ENCODE peak calls at places on chromosomes 13 and 19, in ten cellular contexts. One of them, this sample, is unnamed.

GRCh38 chr13:20053016-20053415 is 94.5 kb downstream of the ZMYM2 start:
- DNase-seq in Calu3: no peak
- DNase-seq in GM12865: no peak
- DNase-seq in CD4-positive, alpha-beta T cell: no peak
- DNase-seq in choroid plexus epithelial cell: no peak
- DNase-seq in fibroblast of mammary gland: peak; percentile 27
- DNase-seq in bronchial epithelial cell: no peak
- DNase-seq in tibial artery: no peak
- DNase-seq in progenitor cell of endocrine pancreas: no peak
- DNase-seq in lower leg skin: no peak
- DNase-seq in this sample: peak; percentile 8

GRCh38 chr19:16394681-16395375 is 70.2 kb downstream of the KLF2 start:
- DNase-seq in GM12865: no peak
- DNase-seq in bronchial epithelial cell: peak; percentile 31
- DNase-seq in lower leg skin: no peak
- DNase-seq in progenitor cell of endocrine pancreas: no peak
- DNase-seq in CD4-positive, alpha-beta T cell: no peak
- DNase-seq in choroid plexus epithelial cell: peak; percentile 65
- DNase-seq in tibial artery: no peak
- DNase-seq in Calu3: no peak
- DNase-seq in fibroblast of mammary gland: no peak
- DNase-seq in this sample: peak; percentile 26

GRCh38 chr19:17306285-17306714 is 628 bp downstream of the MRPL34 start:
- DNase-seq in fibroblast of mammary gland: no peak
- DNase-seq in progenitor cell of endocrine pancreas: no peak
- DNase-seq in Calu3: no peak
- DNase-seq in bronchial epithelial cell: no peak
- DNase-seq in CD4-positive, alpha-beta T cell: no peak
- DNase-seq in GM12865: no peak
- DNase-seq in choroid plexus epithelial cell: no peak
- DNase-seq in lower leg skin: no peak
- DNase-seq in tibial artery: no peak
- DNase-seq in this sample: no peak

GRCh38 chr13:41916173-41916954 is 44.5 kb downstream of the VWA8 start:
- DNase-seq in Calu3: no peak
- DNase-seq in CD4-positive, alpha-beta T cell: no peak
- DNase-seq in bronchial epithelial cell: peak; percentile 74
- DNase-seq in progenitor cell of endocrine pancreas: no peak
- DNase-seq in fibroblast of mammary gland: peak; percentile 91
- DNase-seq in GM12865: peak; percentile 84
- DNase-seq in lower leg skin: no peak
- DNase-seq in tibial artery: no peak
- DNase-seq in choroid plexus epithelial cell: peak; percentile 93
- DNase-seq in this sample: peak; percentile 80

GRCh38 chr13:24052547-24052981 is 108.0 kb upstream of the SPATA13 start:
- DNase-seq in CD4-positive, alpha-beta T cell: no peak
- DNase-seq in Calu3: no peak
- DNase-seq in progenitor cell of endocrine pancreas: no peak
- DNase-seq in choroid plexus epithelial cell: peak; percentile 38
- DNase-seq in GM12865: no peak
- DNase-seq in lower leg skin: no peak
- DNase-seq in bronchial epithelial cell: no peak
- DNase-seq in fibroblast of mammary gland: no peak
- DNase-seq in tibial artery: no peak
- DNase-seq in this sample: peak; percentile 80

GRCh38 chr19:34253711-34254551 is 423 bp upstream of the GARRE1 start:
- DNase-seq in CD4-positive, alpha-beta T cell: no peak
- DNase-seq in tibial artery: peak; percentile 92
- DNase-seq in bronchial epithelial cell: no peak
- DNase-seq in Calu3: no peak
- DNase-seq in fibroblast of mammary gland: peak; percentile 35
- DNase-seq in lower leg skin: peak; percentile 97
- DNase-seq in choroid plexus epithelial cell: peak; percentile 64
- DNase-seq in GM12865: peak; percentile 39
- DNase-seq in progenitor cell of endocrine pancreas: peak; percentile 89
- DNase-seq in this sample: peak; percentile 45

GRCh38 chr19:6065685-6066365 is 44.5 kb downstream of the RFX2 start:
- DNase-seq in Calu3: peak; percentile 47
- DNase-seq in lower leg skin: peak; percentile 87
- DNase-seq in tibial artery: peak; percentile 73
- DNase-seq in fibroblast of mammary gland: peak; percentile 46
- DNase-seq in CD4-positive, alpha-beta T cell: peak; percentile 48
- DNase-seq in progenitor cell of endocrine pancreas: no peak
- DNase-seq in bronchial epithelial cell: peak; percentile 56
- DNase-seq in choroid plexus epithelial cell: no peak
- DNase-seq in GM12865: no peak
- DNase-seq in this sample: peak; percentile 79

GRCh38 chr13:75762967-75763366 is 126.8 kb downstream of the LMO7 start:
- DNase-seq in GM12865: no peak
- DNase-seq in tibial artery: no peak
- DNase-seq in Calu3: no peak
- DNase-seq in progenitor cell of endocrine pancreas: no peak
- DNase-seq in choroid plexus epithelial cell: no peak
- DNase-seq in lower leg skin: no peak
- DNase-seq in fibroblast of mammary gland: no peak
- DNase-seq in bronchial epithelial cell: no peak
- DNase-seq in CD4-positive, alpha-beta T cell: no peak
- DNase-seq in this sample: no peak

GRCh38 chr13:114030666-114031610 is 57.1 kb upstream of the C13orf46 start:
- DNase-seq in choroid plexus epithelial cell: no peak
- DNase-seq in CD4-positive, alpha-beta T cell: no peak
- DNase-seq in GM12865: no peak
- DNase-seq in fibroblast of mammary gland: no peak
- DNase-seq in lower leg skin: no peak
- DNase-seq in progenitor cell of endocrine pancreas: no peak
- DNase-seq in Calu3: no peak
- DNase-seq in tibial artery: no peak
- DNase-seq in bronchial epithelial cell: no peak
- DNase-seq in this sample: no peak

GRCh38 chr19:38003427-38004099 is 96.6 kb downstream of the SIPA1L3 start:
- DNase-seq in Calu3: peak; percentile 50
- DNase-seq in choroid plexus epithelial cell: peak; percentile 66
- DNase-seq in tibial artery: peak; percentile 81
- DNase-seq in fibroblast of mammary gland: peak; percentile 87
- DNase-seq in CD4-positive, alpha-beta T cell: no peak
- DNase-seq in progenitor cell of endocrine pancreas: no peak
- DNase-seq in GM12865: peak; percentile 82
- DNase-seq in lower leg skin: peak; percentile 93
- DNase-seq in bronchial epithelial cell: peak; percentile 93
- DNase-seq in this sample: peak; percentile 88

GRCh38 chr13:50745542-50745941 is 98.0 kb downstream of the DLEU7 start:
- DNase-seq in GM12865: no peak
- DNase-seq in CD4-positive, alpha-beta T cell: no peak
- DNase-seq in Calu3: no peak
- DNase-seq in bronchial epithelial cell: no peak
- DNase-seq in choroid plexus epithelial cell: no peak
- DNase-seq in tibial artery: no peak
- DNase-seq in fibroblast of mammary gland: no peak
- DNase-seq in progenitor cell of endocrine pancreas: no peak
- DNase-seq in lower leg skin: no peak
- DNase-seq in this sample: no peak
- TF ChIP-seq CTCF in GM12865: no peak
- TF ChIP-seq CTCF in CD4-positive, alpha-beta T cell: no peak
- TF ChIP-seq CTCF in Calu3: no peak
- TF ChIP-seq CTCF in bronchial epithelial cell: no peak
- TF ChIP-seq CTCF in choroid plexus epithelial cell: no peak
- TF ChIP-seq CTCF in tibial artery: no peak
- TF ChIP-seq CTCF in fibroblast of mammary gland: no peak
- TF ChIP-seq CTCF in progenitor cell of endocrine pancreas: peak; percentile 27
- TF ChIP-seq CTCF in lower leg skin: no peak
- TF ChIP-seq CTCF in this sample: no peak

GRCh38 chr13:72258340-72258981 is 391.5 kb upstream of the DACH1 start:
- DNase-seq in GM12865: no peak
- DNase-seq in Calu3: no peak
- DNase-seq in CD4-positive, alpha-beta T cell: no peak
- DNase-seq in lower leg skin: no peak
- DNase-seq in progenitor cell of endocrine pancreas: no peak
- DNase-seq in tibial artery: no peak
- DNase-seq in bronchial epithelial cell: no peak
- DNase-seq in fibroblast of mammary gland: no peak
- DNase-seq in choroid plexus epithelial cell: no peak
- DNase-seq in this sample: no peak

GRCh38 chr13:72261732-72262131 is 394.7 kb upstream of the DACH1 start:
- DNase-seq in tibial artery: no peak
- DNase-seq in choroid plexus epithelial cell: no peak
- DNase-seq in bronchial epithelial cell: no peak
- DNase-seq in CD4-positive, alpha-beta T cell: no peak
- DNase-seq in Calu3: no peak
- DNase-seq in fibroblast of mammary gland: no peak
- DNase-seq in GM12865: no peak
- DNase-seq in lower leg skin: no peak
- DNase-seq in progenitor cell of endocrine pancreas: no peak
- DNase-seq in this sample: no peak

GRCh38 chr13:72259528-72259927 is 392.5 kb upstream of the DACH1 start:
- DNase-seq in GM12865: no peak
- DNase-seq in tibial artery: no peak
- DNase-seq in CD4-positive, alpha-beta T cell: no peak
- DNase-seq in fibroblast of mammary gland: no peak
- DNase-seq in Calu3: no peak
- DNase-seq in progenitor cell of endocrine pancreas: no peak
- DNase-seq in choroid plexus epithelial cell: no peak
- DNase-seq in lower leg skin: no peak
- DNase-seq in bronchial epithelial cell: no peak
- DNase-seq in this sample: no peak

GRCh38 chr13:72253754-72254153 is 386.8 kb upstream of the DACH1 start:
- DNase-seq in fibroblast of mammary gland: no peak
- DNase-seq in Calu3: no peak
- DNase-seq in tibial artery: no peak
- DNase-seq in CD4-positive, alpha-beta T cell: no peak
- DNase-seq in lower leg skin: no peak
- DNase-seq in progenitor cell of endocrine pancreas: no peak
- DNase-seq in choroid plexus epithelial cell: no peak
- DNase-seq in bronchial epithelial cell: no peak
- DNase-seq in GM12865: no peak
- DNase-seq in this sample: no peak

DNA sequence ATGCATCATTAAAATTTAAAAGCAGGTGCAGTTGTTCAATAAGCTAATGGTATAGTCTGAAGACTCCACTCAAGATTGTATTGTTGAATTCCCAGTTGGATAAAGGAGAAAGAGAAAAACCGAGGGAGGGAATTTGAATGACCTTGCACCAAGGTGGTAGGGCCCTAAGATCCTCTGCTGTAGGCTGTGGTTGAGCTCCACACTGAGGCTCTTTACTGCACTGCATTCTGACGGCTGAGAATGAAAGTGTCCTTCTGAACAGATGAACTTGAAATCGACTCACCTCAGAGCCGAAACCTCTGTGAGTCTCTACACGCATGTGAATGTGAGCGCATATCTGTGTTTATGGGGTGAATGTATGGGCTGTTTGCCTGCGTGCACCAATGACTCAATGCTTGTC is 388.9 kb upstream of the DACH1 start:
- DNase-seq in bronchial epithelial cell: peak; percentile 49
- DNase-seq in choroid plexus epithelial cell: peak; percentile 65
- DNase-seq in CD4-positive, alpha-beta T cell: no peak
- DNase-seq in lower leg skin: no peak
- DNase-seq in progenitor cell of endocrine pancreas: peak; percentile 14
- DNase-seq in tibial artery: no peak
- DNase-seq in fibroblast of mammary gland: peak; percentile 0
- DNase-seq in GM12865: peak; percentile 21
- DNase-seq in Calu3: peak; percentile 5
- DNase-seq in this sample: peak; percentile 40
- TF ChIP-seq CTCF in bronchial epithelial cell: peak; percentile 69
- TF ChIP-seq CTCF in choroid plexus epithelial cell: peak; percentile 86
- TF ChIP-seq CTCF in CD4-positive, alpha-beta T cell: no peak
- TF ChIP-seq CTCF in lower leg skin: no peak
- TF ChIP-seq CTCF in progenitor cell of endocrine pancreas: peak; percentile 74
- TF ChIP-seq CTCF in tibial artery: no peak
- TF ChIP-seq CTCF in fibroblast of mammary gland: peak; percentile 10
- TF ChIP-seq CTCF in GM12865: peak; percentile 22
- TF ChIP-seq CTCF in Calu3: no peak
- TF ChIP-seq CTCF in this sample: peak; percentile 68

GRCh38 chr19:51637362-51637978 is 7.3 kb upstream of the SIGLEC5 start:
- DNase-seq in lower leg skin: no peak
- DNase-seq in CD4-positive, alpha-beta T cell: no peak
- DNase-seq in bronchial epithelial cell: peak; percentile 1
- DNase-seq in GM12865: peak; percentile 42
- DNase-seq in tibial artery: no peak
- DNase-seq in choroid plexus epithelial cell: peak; percentile 11
- DNase-seq in fibroblast of mammary gland: peak; percentile 2
- DNase-seq in progenitor cell of endocrine pancreas: no peak
- DNase-seq in Calu3: no peak
- DNase-seq in this sample: no peak
- TF ChIP-seq CTCF in lower leg skin: no peak
- TF ChIP-seq CTCF in CD4-positive, alpha-beta T cell: peak; percentile 57
- TF ChIP-seq CTCF in bronchial epithelial cell: peak; percentile 32
- TF ChIP-seq CTCF in GM12865: peak; percentile 53
- TF ChIP-seq CTCF in tibial artery: peak; percentile 17
- TF ChIP-seq CTCF in choroid plexus epithelial cell: peak; percentile 38
- TF ChIP-seq CTCF in fibroblast of mammary gland: peak; percentile 44
- TF ChIP-seq CTCF in progenitor cell of endocrine pancreas: peak; percentile 40
- TF ChIP-seq CTCF in Calu3: no peak
- TF ChIP-seq CTCF in this sample: peak; percentile 47

GRCh38 chr13:52001120-52001731 is 10.0 kb downstream of the ATP7B start:
- DNase-seq in Calu3: no peak
- DNase-seq in GM12865: peak; percentile 56
- DNase-seq in fibroblast of mammary gland: peak; percentile 59
- DNase-seq in CD4-positive, alpha-beta T cell: no peak
- DNase-seq in progenitor cell of endocrine pancreas: no peak
- DNase-seq in tibial artery: no peak
- DNase-seq in bronchial epithelial cell: peak; percentile 60
- DNase-seq in choroid plexus epithelial cell: peak; percentile 71
- DNase-seq in lower leg skin: no peak
- DNase-seq in this sample: peak; percentile 55

GRCh38 chr13:52002361-52002760 is 8.9 kb downstream of the ATP7B start:
- DNase-seq in progenitor cell of endocrine pancreas: no peak
- DNase-seq in GM12865: no peak
- DNase-seq in bronchial epithelial cell: no peak
- DNase-seq in CD4-positive, alpha-beta T cell: no peak
- DNase-seq in tibial artery: no peak
- DNase-seq in fibroblast of mammary gland: no peak
- DNase-seq in lower leg skin: no peak
- DNase-seq in Calu3: no peak
- DNase-seq in choroid plexus epithelial cell: no peak
- DNase-seq in this sample: no peak

GRCh38 chr13:52006491-52007245 is 4.6 kb downstream of the ATP7B start:
- DNase-seq in choroid plexus epithelial cell: peak; percentile 27
- DNase-seq in tibial artery: no peak
- DNase-seq in Calu3: no peak
- DNase-seq in bronchial epithelial cell: no peak
- DNase-seq in CD4-positive, alpha-beta T cell: no peak
- DNase-seq in GM12865: no peak
- DNase-seq in lower leg skin: no peak
- DNase-seq in progenitor cell of endocrine pancreas: no peak
- DNase-seq in fibroblast of mammary gland: no peak
- DNase-seq in this sample: no peak

GRCh38 chr13:52004508-52005183 is 6.6 kb downstream of the ATP7B start:
- DNase-seq in progenitor cell of endocrine pancreas: no peak
- DNase-seq in tibial artery: no peak
- DNase-seq in CD4-positive, alpha-beta T cell: no peak
- DNase-seq in Calu3: no peak
- DNase-seq in lower leg skin: no peak
- DNase-seq in bronchial epithelial cell: no peak
- DNase-seq in GM12865: no peak
- DNase-seq in choroid plexus epithelial cell: no peak
- DNase-seq in fibroblast of mammary gland: no peak
- DNase-seq in this sample: no peak

DNA sequence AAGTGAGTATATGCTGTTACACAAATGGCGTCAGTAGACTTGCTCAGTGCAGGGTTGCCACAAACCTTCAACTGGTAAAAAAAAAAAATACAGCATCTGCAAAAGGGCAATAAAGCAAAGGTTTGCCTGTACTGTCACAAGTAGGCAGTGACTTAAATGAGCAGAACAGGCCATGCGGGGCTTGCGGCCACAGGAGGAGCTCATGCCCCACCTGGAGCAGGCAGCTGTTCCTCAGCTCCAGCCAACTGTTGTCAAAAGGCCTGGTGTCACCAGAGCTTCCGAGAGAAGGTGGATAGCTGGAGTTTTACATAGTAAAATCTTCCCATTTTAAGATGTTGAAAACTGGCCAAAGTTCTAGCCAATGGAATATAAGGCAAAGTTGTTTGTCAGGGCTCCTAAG is 7.7 kb downstream of the ATP7B start:
- DNase-seq in CD4-positive, alpha-beta T cell: no peak
- DNase-seq in bronchial epithelial cell: no peak
- DNase-seq in Calu3: no peak
- DNase-seq in progenitor cell of endocrine pancreas: no peak
- DNase-seq in lower leg skin: no peak
- DNase-seq in GM12865: no peak
- DNase-seq in fibroblast of mammary gland: no peak
- DNase-seq in choroid plexus epithelial cell: no peak
- DNase-seq in tibial artery: no peak
- DNase-seq in this sample: no peak
- TF ChIP-seq CTCF in CD4-positive, alpha-beta T cell: no peak
- TF ChIP-seq CTCF in bronchial epithelial cell: no peak
- TF ChIP-seq CTCF in Calu3: no peak
- TF ChIP-seq CTCF in progenitor cell of endocrine pancreas: no peak
- TF ChIP-seq CTCF in lower leg skin: no peak
- TF ChIP-seq CTCF in GM12865: no peak
- TF ChIP-seq CTCF in fibroblast of mammary gland: no peak
- TF ChIP-seq CTCF in choroid plexus epithelial cell: no peak
- TF ChIP-seq CTCF in tibial artery: no peak
- TF ChIP-seq CTCF in this sample: no peak